ENCODE peak calls at places on chromosomes 6 and 20, in seven cellular contexts. X is fibroblast of pulmonary artery, P is endodermal cell, H is Peyer's patch, V is neural crest cell, I is brain microvascular endothelial cell, N is cardiac fibroblast. Q is an unnamed sample.

GRCh38 chr6:11011787-11012234 is 32.3 kb downstream of the ELOVL2 start:
- DNase-seq in I (no peak), N (peak; percentile 76), H (no peak), P (peak; percentile 89), X (peak; percentile 68), V (no peak), Q (no peak)

GRCh38 chr20:44691424-44692423 is 23.4 kb upstream of the CCN5 start:
- DNase-seq in H (no peak), X (no peak), N (peak; percentile 77), V (no peak), P (no peak), I (no peak), Q (no peak)

GRCh38 chr6:107488875-107489635 is 862 bp upstream of the SOBP start:
- DNase-seq in V (peak; percentile 53), P (peak; percentile 88), I (no peak), N (peak; percentile 32), X (peak; percentile 23), H (no peak), Q (no peak)

GRCh38 chr6:7991992-7992815 is 72.0 kb downstream of the BLOC1S5 start:
- DNase-seq in P (no peak), N (peak; percentile 94), H (no peak), I (peak; percentile 91), X (peak; percentile 96), V (no peak), Q (no peak)

GRCh38 chr6:30154709-30155521 is 6.1 kb downstream of the TRIM10 start:
- DNase-seq in P (no peak), X (peak; percentile 75), N (peak; percentile 84), I (peak; percentile 32), H (peak; percentile 78), V (no peak), Q (no peak)

GRCh38 chr20:54356726-54357235 is 118.6 kb upstream of the DOK5 start:
- DNase-seq in I (no peak), N (no peak), H (no peak), P (no peak), V (no peak), X (no peak), Q (no peak)

GRCh38 chr20:58416057-58416456 is 27.0 kb downstream of the VAPB start:
- DNase-seq in V (no peak), X (no peak), N (no peak), P (no peak), H (no peak), I (no peak), Q (no peak)

GRCh38 chr6:48765352-48765961 is 654.5 kb upstream of the PTCHD4 start:
- DNase-seq in V (peak; percentile 32), N (peak; percentile 87), P (peak; percentile 76), I (peak; percentile 57), X (peak; percentile 82), H (no peak), Q (peak; percentile 24)

GRCh38 chr20:48722737-48723191 is 105.0 kb downstream of the PREX1 start:
- DNase-seq in H (peak; percentile 56), X (peak; percentile 62), I (peak; percentile 50), P (no peak), N (peak; percentile 80), V (no peak), Q (no peak)

GRCh38 chr20:46672543-46673148 is 16.6 kb downstream of the TP53RK start:
- DNase-seq in P (no peak), X (no peak), I (no peak), H (no peak), V (no peak), N (no peak), Q (no peak)

GRCh38 chr20:5395932-5396727 is 79.4 kb upstream of the PROKR2 start:
- DNase-seq in V (no peak), N (no peak), P (no peak), I (no peak), H (no peak), X (no peak), Q (no peak)

GRCh38 chr20:14235355-14235754 is 102.1 kb downstream of the FLRT3 start:
- DNase-seq in N (peak; percentile 39), I (peak; percentile 43), V (no peak), H (no peak), X (peak; percentile 63), P (no peak), Q (no peak)

GRCh38 chr20:61730631-61731362 is 334.9 kb downstream of the TAF4 start:
- DNase-seq in P (no peak), X (no peak), H (no peak), I (no peak), N (no peak), V (no peak), Q (peak; percentile 92)

GRCh38 chr20:4805663-4806449 is 84.1 kb downstream of the PRND start:
- DNase-seq in N (no peak), X (no peak), V (no peak), I (no peak), P (no peak), H (no peak), Q (peak; percentile 42)

GRCh38 chr6:133973109-133973971 is 20.3 kb downstream of the TBPL1 start:
- DNase-seq in P (no peak), H (no peak), X (peak; percentile 78), N (peak; percentile 73), V (no peak), I (no peak), Q (no peak)

GRCh38 chr20:11430652-11431051 is 487.0 kb upstream of the BTBD3 start:
- DNase-seq in N (no peak), P (no peak), V (no peak), X (no peak), H (no peak), I (no peak), Q (no peak)

GRCh38 chr6:2853766-2854393 is 12.2 kb upstream of the SERPINB1 start:
- DNase-seq in P (peak; percentile 86), V (no peak), X (peak; percentile 86), I (peak; percentile 92), N (peak; percentile 82), H (peak; percentile 79), Q (no peak)

GRCh38 chr6:128997880-128998279 is 114.9 kb downstream of the LAMA2 start:
- DNase-seq in P (no peak), H (no peak), V (no peak), N (no peak), X (no peak), I (no peak), Q (no peak)

GRCh38 chr20:33753763-33754162 is 22.0 kb downstream of the ZNF341 start:
- DNase-seq in I (peak; percentile 53), V (no peak), H (no peak), X (peak; percentile 18), N (no peak), P (no peak), Q (no peak)

GRCh38 chr6:165573671-165574070 is 89.4 kb downstream of the PDE10A start:
- DNase-seq in H (peak; percentile 60), N (peak; percentile 99), P (peak; percentile 82), X (peak; percentile 99), V (no peak), I (peak; percentile 95), Q (no peak)

GRCh38 chr6:160513836-160514235 is 150.2 kb downstream of the LPA start:
- DNase-seq in N (no peak), I (peak; percentile 22), V (no peak), X (no peak), H (no peak), P (no peak), Q (no peak)

GRCh38 chr6:63573899-63574553 is 1.7 kb downstream of the LOC128125822 start:
- DNase-seq in I (peak; percentile 51), V (peak; percentile 45), H (peak; percentile 74), N (peak; percentile 71), X (peak; percentile 73), P (peak; percentile 75), Q (no peak)

GRCh38 chr20:57103146-57103800 is 163.2 kb downstream of the BMP7 start:
- DNase-seq in I (no peak), P (no peak), H (no peak), N (no peak), V (no peak), X (no peak), Q (no peak)

DNA sequence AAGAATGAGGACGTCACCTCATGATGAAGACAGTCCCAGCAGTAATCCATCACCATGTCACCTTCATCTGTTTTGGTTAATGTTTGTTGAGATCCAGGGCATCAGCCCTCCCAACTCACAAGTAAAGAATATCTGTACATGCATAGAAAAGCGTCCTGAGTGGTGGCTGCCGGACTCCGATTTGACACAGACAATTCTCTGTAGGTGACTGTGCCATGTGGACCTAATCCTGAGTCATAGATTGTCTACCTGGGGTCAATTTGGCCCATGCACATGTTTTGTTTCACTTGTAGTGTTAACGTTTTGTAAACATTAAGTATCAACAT is 168.4 kb upstream of the UST start:
- DNase-seq in H (no peak), V (no peak), X (no peak), N (no peak), I (no peak), P (peak; percentile 58), Q (no peak)
- TF ChIP-seq CTCF in H (no peak), V (no peak), X (no peak), N (no peak), I (no peak), P (no peak), Q (peak; percentile 48)

DNA sequence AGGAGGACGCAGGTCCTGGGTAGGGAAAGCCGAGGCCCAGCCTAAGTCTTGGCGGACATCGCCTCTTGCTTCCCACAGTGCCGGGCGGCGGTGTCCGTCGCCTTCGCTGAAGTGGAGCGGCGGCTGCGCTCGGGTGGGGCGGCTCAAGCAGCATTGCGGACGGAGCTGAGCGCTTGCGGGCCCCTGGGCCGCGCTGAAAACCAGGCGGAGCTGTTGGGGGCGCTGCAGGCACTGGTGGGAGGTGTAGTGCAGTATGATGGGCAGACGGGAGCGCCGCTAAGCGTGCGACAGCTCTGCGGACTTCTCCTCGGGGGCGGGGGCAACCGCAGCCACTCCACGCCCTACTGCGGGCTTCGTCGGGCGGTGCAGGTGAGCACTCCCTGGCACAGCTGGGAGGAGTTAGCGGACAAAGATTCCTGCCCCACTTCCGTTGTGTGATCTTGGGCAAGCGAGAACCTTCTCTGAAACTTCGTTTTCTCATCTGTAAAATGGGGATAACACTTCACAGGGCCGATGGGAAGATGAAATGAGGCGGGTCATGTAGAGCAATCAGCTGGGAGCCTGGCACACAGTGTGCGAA is 4.3 kb downstream of the PRSS16 start:
- DNase-seq in X (peak; percentile 62), H (peak; percentile 94), I (peak; percentile 77), P (peak; percentile 98), V (peak; percentile 65), N (peak; percentile 52), Q (no peak)
- TF ChIP-seq CTCF in X (peak; percentile 23), H (peak; percentile 59), I (peak; percentile 56), P (peak; percentile 78), V (peak; percentile 65), N (peak; percentile 28), Q (peak; percentile 79)

GRCh38 chr6:4973415-4973814 is 30.4 kb downstream of the RPP40 start:
- DNase-seq in V (no peak), I (no peak), H (no peak), P (no peak), N (no peak), X (no peak), Q (no peak)
- TF ChIP-seq CTCF in V (no peak), I (no peak), H (no peak), P (no peak), N (no peak), X (no peak), Q (no peak)

DNA sequence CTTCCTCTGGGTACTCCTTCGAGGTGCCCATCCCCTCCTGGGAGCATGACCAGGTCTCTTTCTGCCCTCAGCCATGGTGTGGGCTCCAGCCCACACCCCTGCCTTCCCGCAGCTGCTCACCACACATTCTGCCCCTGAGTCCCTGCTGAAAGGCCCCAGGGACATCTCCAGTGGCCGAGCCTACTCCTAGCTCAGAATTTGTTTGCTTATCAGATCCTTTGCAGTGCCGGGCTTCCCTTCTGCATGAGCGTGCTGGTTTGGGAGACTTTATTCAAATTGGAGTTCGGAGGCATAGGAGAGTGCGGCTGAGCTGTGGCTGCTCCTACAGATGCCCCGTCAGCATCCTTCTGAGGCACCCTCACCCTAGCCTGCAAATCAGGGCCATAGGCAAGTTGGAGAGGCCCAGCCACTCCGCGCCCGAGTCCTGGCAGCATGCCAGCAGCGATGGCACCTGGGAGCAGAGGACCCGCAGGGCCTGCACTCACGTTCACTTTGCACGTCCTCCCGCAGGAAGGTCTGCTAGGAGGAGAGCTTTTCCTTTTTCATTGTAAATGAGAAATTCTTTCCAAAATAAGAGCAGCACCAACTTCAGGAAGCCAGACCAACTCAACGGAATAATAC is 327.3 kb downstream of the QKI start:
- DNase-seq in X (no peak), I (no peak), N (no peak), V (no peak), H (no peak), P (no peak), Q (no peak)
- TF ChIP-seq CTCF in X (no peak), I (no peak), N (no peak), V (no peak), H (no peak), P (no peak), Q (no peak)